ENCODE peak calls at places on chromosomes 16 and 17, in seven cellular contexts. L, Z, M, E, T, V and K are unnamed samples.
A peak's percentile ranks its signal among the peaks of the same experiment; 100 is the strongest.

GRCh38 chr17:27631897-27632725 is 1.1 kb downstream of the LGALS9 start:
- DNase-seq in L (no peak), Z (no peak), E (no peak), T (no peak), M (no peak), V (no peak), K (no peak)

GRCh38 chr17:969767-970387 is 9.7 kb downstream of the NXN start:
- DNase-seq in M (no peak), Z (no peak), T (no peak), V (no peak), L (peak; percentile 12), E (no peak), K (no peak)

GRCh38 chr16:57485916-57486857 is at the start of gene DOK4:
- DNase-seq in T (peak; percentile 65), L (peak; percentile 93), E (peak; percentile 65), Z (peak; percentile 65), M (no peak), V (no peak), K (peak; percentile 65)

GRCh38 chr16:81809567-81809966 is 30.5 kb downstream of the PLCG2 start:
- DNase-seq in V (no peak), T (no peak), M (no peak), Z (no peak), E (no peak), L (no peak), K (no peak)

GRCh38 chr16:57041182-57042156 is 50.9 kb upstream of the CPNE2 start:
- DNase-seq in L (no peak), E (peak; percentile 88), V (no peak), Z (peak; percentile 89), T (no peak), M (no peak), K (peak; percentile 68)

GRCh38 chr16:82329070-82329469 is 159.0 kb upstream of the MPHOSPH6 start:
- DNase-seq in Z (no peak), L (no peak), E (no peak), T (no peak), M (no peak), V (no peak), K (no peak)

GRCh38 chr17:57281887-57282653 is 25.7 kb downstream of the MSI2 start:
- DNase-seq in M (no peak), L (no peak), V (no peak), T (no peak), Z (no peak), E (peak; percentile 45), K (no peak)

GRCh38 chr17:7261377-7262191 is 694 bp downstream of the CLDN7 start:
- DNase-seq in M (no peak), L (no peak), V (no peak), E (no peak), Z (no peak), T (no peak), K (no peak)

GRCh38 chr16:52555572-52555971 is 8.6 kb upstream of the TOX3 start:
- DNase-seq in V (no peak), T (no peak), L (no peak), E (no peak), Z (no peak), M (no peak), K (no peak)

DNA sequence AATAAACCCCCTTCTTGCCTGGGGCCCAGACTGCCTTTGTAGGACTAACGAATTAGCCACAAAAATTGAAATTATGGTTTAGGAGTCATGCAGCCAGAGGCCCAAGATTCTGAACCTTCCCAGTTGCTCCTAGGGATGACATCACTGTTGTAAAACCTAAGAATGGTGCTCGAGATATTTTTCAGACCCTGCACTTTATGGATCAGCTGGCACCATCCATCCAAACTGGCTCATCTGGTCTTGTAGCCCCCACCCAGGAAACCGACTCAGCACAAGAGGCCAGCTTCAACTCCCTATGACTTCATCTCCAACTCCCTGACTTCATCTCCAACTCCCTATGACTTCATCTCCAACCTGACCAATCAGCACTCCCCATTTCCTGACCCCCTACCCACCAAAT is 10.9 kb upstream of the EVPL start:
- DNase-seq in M (no peak), V (no peak), L (no peak), E (no peak), Z (no peak), T (no peak), K (no peak)
- H3K27ac ChIP-seq in M (no peak overlapping the region), V (no peak overlapping the region), L (peak overlapping the region; percentile 71), E (no peak overlapping the region), Z (peak overlapping the region; percentile 62), T (no peak overlapping the region), K (no peak overlapping the region)

DNA sequence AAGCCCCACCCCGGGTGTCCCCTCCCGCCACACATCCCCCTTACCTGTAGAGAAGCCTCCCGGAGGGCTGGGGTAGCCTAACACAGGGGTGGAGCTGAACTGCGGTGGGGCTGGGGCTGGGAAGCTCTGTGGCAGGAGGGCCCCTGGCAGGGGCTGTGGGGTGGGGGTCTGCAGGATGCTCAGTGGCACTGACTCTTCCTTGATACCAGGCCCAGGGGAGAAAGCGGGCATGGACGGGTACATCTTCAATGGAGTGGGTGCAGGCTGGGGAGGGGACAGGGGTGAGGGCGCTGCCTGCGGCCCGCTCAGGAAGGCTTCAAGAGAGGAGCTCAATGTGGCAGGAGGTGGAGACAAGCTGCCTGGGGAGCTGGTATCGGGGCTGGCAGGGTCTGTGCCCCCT is 16.7 kb downstream of the SREBF1 start:
- DNase-seq in M (no peak), E (no peak), L (no peak), T (no peak), V (no peak), Z (no peak), K (no peak)
- H3K4me1 ChIP-seq in M (peaks cover 86% of the 10 kb centered on the region), E (peaks cover 60% of the 10 kb centered on the region), L (peaks cover 36% of the 10 kb centered on the region), T (peaks cover 67% of the 10 kb centered on the region), V (peaks cover 43% of the 10 kb centered on the region), Z (peaks cover 20% of the 10 kb centered on the region), K (peaks cover 30% of the 10 kb centered on the region)

DNA sequence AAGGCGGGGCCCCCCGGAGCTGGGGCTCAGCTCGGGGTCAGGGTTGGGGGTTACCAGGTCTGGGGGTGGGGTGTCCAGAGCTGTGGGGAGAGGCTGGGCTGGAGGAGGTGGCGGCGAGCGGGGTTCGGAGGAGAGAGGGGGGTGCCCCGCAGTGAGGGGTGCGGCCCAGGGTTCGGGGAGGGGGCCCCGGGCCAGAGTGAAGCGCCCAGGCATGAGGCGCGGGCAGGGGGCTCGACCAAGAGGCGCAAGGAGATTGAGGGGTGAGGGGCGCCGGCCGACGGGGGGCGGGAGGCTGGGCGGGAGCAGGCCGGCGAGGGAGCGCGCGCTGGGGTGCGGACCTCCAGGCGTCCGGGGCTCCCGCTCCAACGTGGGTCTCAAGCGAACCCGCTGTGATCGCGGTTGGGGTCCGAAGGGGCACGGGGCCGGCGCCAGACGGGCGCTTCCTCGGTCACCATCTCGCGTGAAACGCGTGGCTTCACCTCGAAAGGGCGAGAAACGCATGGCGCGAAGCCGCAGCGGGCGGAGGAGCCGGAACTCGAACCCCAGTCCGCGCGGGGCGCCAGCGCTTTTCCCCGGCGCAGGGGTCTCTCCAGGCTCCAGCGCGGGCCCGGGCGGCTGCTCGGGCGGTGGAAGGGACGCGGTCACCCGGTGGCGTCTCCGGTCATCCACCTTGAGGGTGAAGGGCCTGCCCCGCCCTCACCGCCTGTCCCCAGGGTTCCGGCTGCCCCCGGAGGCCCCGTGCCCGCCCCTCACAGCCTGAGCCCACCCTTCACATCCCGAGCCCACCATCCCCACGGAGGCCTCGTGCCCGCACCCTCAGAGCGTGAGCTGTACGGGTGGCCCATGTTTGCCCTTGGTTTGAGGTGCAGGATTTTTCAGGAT is 856 bp downstream of the CPNE7 start:
- DNase-seq in T (no peak), L (peak; percentile 30), E (no peak), V (no peak), M (no peak), Z (no peak), K (no peak)
- H3K27ac ChIP-seq in T (no peak overlapping the region), L (no peak overlapping the region), E (no peak overlapping the region), V (no peak overlapping the region), M (no peak overlapping the region), Z (no peak overlapping the region), K (no peak overlapping the region)

DNA sequence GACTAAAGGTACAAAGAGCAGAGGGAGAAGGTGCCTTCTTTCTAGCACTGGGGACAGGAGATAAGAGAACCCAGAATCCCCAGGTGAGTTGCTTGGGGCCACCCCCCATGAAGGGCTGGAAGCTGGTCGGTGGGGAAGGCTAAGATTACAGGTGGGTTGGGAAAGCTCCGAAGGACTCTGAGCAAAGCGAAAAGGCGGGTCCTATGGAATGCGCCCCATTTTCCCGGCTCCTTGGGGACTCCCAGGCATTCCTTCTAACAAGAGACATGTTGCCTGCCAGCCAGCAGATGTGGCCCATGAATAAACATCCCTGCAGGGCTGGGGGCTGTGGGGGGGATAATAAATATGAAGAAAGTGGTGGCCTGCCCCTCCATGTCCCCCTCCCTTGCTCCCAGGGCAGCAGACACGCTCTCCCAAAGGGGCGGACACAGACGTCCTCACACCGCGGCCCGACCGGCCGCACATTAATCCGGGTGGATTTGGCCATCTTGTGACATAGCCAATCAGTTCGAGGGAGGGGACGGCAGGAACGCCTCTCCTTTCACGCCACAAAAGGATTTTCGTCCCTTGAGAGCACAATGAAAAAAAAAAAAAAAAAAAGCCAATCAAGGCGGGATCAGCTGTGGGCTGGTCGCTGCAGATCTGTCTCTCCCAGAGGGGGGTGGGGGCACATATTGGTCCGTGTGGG is 98.5 kb downstream of the SOX9 start:
- DNase-seq in E (no peak), V (no peak), L (peak; percentile 91), Z (no peak), M (no peak), T (no peak), K (no peak)
- H3K4me1 ChIP-seq in E (no peaks in the 10 kb centered on the region), V (no peaks in the 10 kb centered on the region), L (peaks cover 51% of the 10 kb centered on the region), Z (no peaks in the 10 kb centered on the region), M (peaks cover 9% of the 10 kb centered on the region), T (no peaks in the 10 kb centered on the region), K (no peaks in the 10 kb centered on the region)

DNA sequence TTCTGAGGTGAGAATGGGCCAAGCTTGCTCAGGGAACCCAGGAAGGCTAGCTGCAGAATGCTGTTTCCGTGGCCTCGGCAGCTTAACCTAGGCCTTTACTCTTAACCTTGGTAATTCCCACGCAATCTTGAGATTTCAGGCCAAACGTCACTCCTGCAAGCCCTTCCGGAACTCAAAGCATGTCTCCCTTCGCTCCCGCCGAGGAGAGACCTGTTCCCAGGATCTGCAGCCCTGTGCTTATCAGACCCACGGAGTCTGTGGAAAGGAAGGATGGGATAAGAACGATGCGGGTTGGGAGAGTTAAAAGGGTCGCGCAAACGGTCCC is 524 bp upstream of the ZFP3 start:
- DNase-seq in M (no peak), V (no peak), T (no peak), E (no peak), Z (no peak), L (no peak), K (no peak)
- H3K27ac ChIP-seq in M (peak overlapping the region; percentile 80), V (peak overlapping the region; percentile 70), T (no peak overlapping the region), E (peak overlapping the region; percentile 64), Z (peak overlapping the region; percentile 69), L (no peak overlapping the region), K (peak overlapping the region; percentile 81)

DNA sequence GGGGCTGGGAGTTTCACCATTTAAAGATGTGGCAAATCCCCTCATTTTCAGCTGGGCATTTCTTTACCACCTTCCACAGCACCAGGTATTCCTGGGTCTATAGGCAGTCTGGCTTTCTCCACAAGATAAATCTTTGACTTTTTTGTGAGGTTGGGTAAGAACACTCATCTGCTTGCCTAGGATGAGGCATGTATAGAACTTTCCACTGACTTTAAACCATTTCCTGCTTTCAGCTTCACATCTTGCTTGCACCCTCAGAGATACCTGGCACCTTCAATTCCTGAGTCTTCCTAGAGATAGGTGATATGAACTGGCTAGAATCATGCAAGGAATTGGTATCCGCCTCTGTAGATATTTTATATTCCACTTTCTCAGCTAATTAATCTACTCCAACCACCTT is 27.9 kb downstream of the SMURF2 start:
- DNase-seq in E (no peak), V (no peak), M (no peak), T (no peak), L (no peak), Z (no peak), K (no peak)
- H3K4me1 ChIP-seq in E (peaks cover 48% of the 10 kb centered on the region), V (peaks cover 38% of the 10 kb centered on the region), M (peaks cover 16% of the 10 kb centered on the region), T (peaks cover 28% of the 10 kb centered on the region), L (no peaks in the 10 kb centered on the region), Z (peaks cover 7% of the 10 kb centered on the region), K (no peaks in the 10 kb centered on the region)